ENCODE peak calls at places on chromosomes 1 and 21, in five cellular contexts. One of them, this sample, is unnamed.

GRCh38 chr1:27555700-27556424 is 48.1 kb downstream of the AHDC1 start:
- DNase-seq in GM23338: no peak
- DNase-seq in PC-3: no peak
- DNase-seq in fibroblast of the aortic adventitia: peak; percentile 68
- DNase-seq in WTC11: no peak
- DNase-seq in this sample: no peak

GRCh38 chr1:212699839-212700596 is at the start of gene BATF3:
- DNase-seq in GM23338: peak; percentile 44
- DNase-seq in WTC11: no peak
- DNase-seq in fibroblast of the aortic adventitia: no peak
- DNase-seq in PC-3: no peak
- DNase-seq in this sample: no peak

GRCh38 chr21:45794040-45794439 is 150.5 kb downstream of the PCBP3 start:
- DNase-seq in WTC11: no peak
- DNase-seq in fibroblast of the aortic adventitia: no peak
- DNase-seq in PC-3: no peak
- DNase-seq in GM23338: no peak
- DNase-seq in this sample: no peak

GRCh38 chr1:52403566-52404115 is 582 bp downstream of the ORC1 start:
- DNase-seq in WTC11: peak; percentile 51
- DNase-seq in fibroblast of the aortic adventitia: peak; percentile 77
- DNase-seq in GM23338: peak; percentile 87
- DNase-seq in PC-3: peak; percentile 82
- DNase-seq in this sample: peak; percentile 71

GRCh38 chr1:201845331-201846083 is 16.6 kb downstream of the IPO9 start:
- DNase-seq in GM23338: no peak
- DNase-seq in WTC11: no peak
- DNase-seq in PC-3: peak; percentile 18
- DNase-seq in fibroblast of the aortic adventitia: no peak
- DNase-seq in this sample: peak; percentile 70

GRCh38 chr1:230107941-230108340 is 40.9 kb downstream of the GALNT2 start:
- DNase-seq in GM23338: no peak
- DNase-seq in WTC11: no peak
- DNase-seq in PC-3: no peak
- DNase-seq in fibroblast of the aortic adventitia: no peak
- DNase-seq in this sample: no peak

GRCh38 chr1:113898243-113898814 is 6.3 kb downstream of the AP4B1 start:
- DNase-seq in PC-3: no peak
- DNase-seq in WTC11: no peak
- DNase-seq in fibroblast of the aortic adventitia: no peak
- DNase-seq in GM23338: no peak
- DNase-seq in this sample: no peak

GRCh38 chr1:233718057-233718456 is 104.2 kb downstream of the KCNK1 start:
- DNase-seq in GM23338: no peak
- DNase-seq in WTC11: no peak
- DNase-seq in fibroblast of the aortic adventitia: no peak
- DNase-seq in PC-3: no peak
- DNase-seq in this sample: no peak

GRCh38 chr1:209747580-209748262 is 8.1 kb upstream of the TRAF3IP3 start:
- DNase-seq in fibroblast of the aortic adventitia: peak; percentile 95
- DNase-seq in WTC11: peak; percentile 99
- DNase-seq in PC-3: peak; percentile 99
- DNase-seq in GM23338: peak; percentile 98
- DNase-seq in this sample: peak; percentile 91

GRCh38 chr1:112673589-112674439 is 645 bp upstream of the MOV10 start:
- DNase-seq in GM23338: peak; percentile 56
- DNase-seq in fibroblast of the aortic adventitia: peak; percentile 83
- DNase-seq in PC-3: peak; percentile 66
- DNase-seq in WTC11: no peak
- DNase-seq in this sample: peak; percentile 60

GRCh38 chr1:234398849-234399381 is 25.7 kb downstream of the COA6 start:
- DNase-seq in PC-3: peak; percentile 24
- DNase-seq in GM23338: no peak
- DNase-seq in fibroblast of the aortic adventitia: peak; percentile 55
- DNase-seq in WTC11: no peak
- DNase-seq in this sample: peak; percentile 16

GRCh38 chr1:74324684-74325448 is 89.7 kb downstream of the TNNI3K start:
- DNase-seq in fibroblast of the aortic adventitia: no peak
- DNase-seq in PC-3: no peak
- DNase-seq in WTC11: no peak
- DNase-seq in GM23338: peak; percentile 5
- DNase-seq in this sample: no peak

GRCh38 chr1:212938846-212939245 is 11.5 kb upstream of the VASH2 start:
- DNase-seq in fibroblast of the aortic adventitia: no peak
- DNase-seq in WTC11: no peak
- DNase-seq in PC-3: no peak
- DNase-seq in GM23338: no peak
- DNase-seq in this sample: no peak

GRCh38 chr1:226239421-226239820 is 16.0 kb downstream of the MIXL1 start:
- DNase-seq in fibroblast of the aortic adventitia: no peak
- DNase-seq in PC-3: no peak
- DNase-seq in WTC11: no peak
- DNase-seq in GM23338: no peak
- DNase-seq in this sample: no peak

GRCh38 chr1:46618746-46619415 is 2.3 kb upstream of the MOB3C start:
- DNase-seq in WTC11: no peak
- DNase-seq in GM23338: no peak
- DNase-seq in PC-3: no peak
- DNase-seq in fibroblast of the aortic adventitia: no peak
- DNase-seq in this sample: no peak

GRCh38 chr1:46623733-46624695 is 7.4 kb upstream of the MOB3C start:
- DNase-seq in GM23338: no peak
- DNase-seq in fibroblast of the aortic adventitia: peak; percentile 75
- DNase-seq in WTC11: no peak
- DNase-seq in PC-3: no peak
- DNase-seq in this sample: no peak

GRCh38 chr1:46621930-46622329 is 5.3 kb upstream of the MOB3C start:
- DNase-seq in PC-3: peak; percentile 77
- DNase-seq in fibroblast of the aortic adventitia: no peak
- DNase-seq in GM23338: no peak
- DNase-seq in WTC11: no peak
- DNase-seq in this sample: peak; percentile 64

GRCh38 chr1:46619656-46620055 is 3.0 kb upstream of the MOB3C start:
- DNase-seq in fibroblast of the aortic adventitia: no peak
- DNase-seq in WTC11: no peak
- DNase-seq in GM23338: no peak
- DNase-seq in PC-3: no peak
- DNase-seq in this sample: no peak

GRCh38 chr1:46622341-46622740 is 5.7 kb upstream of the MOB3C start:
- DNase-seq in WTC11: peak; percentile 59
- DNase-seq in PC-3: peak; percentile 64
- DNase-seq in GM23338: peak; percentile 76
- DNase-seq in fibroblast of the aortic adventitia: peak; percentile 31
- DNase-seq in this sample: peak; percentile 75
- TF ChIP-seq CTCF in WTC11: peak; percentile 23
- TF ChIP-seq CTCF in PC-3: peak; percentile 72
- TF ChIP-seq CTCF in GM23338: peak; percentile 68
- TF ChIP-seq CTCF in fibroblast of the aortic adventitia: peak; percentile 34
- TF ChIP-seq CTCF in this sample: peak; percentile 79

DNA sequence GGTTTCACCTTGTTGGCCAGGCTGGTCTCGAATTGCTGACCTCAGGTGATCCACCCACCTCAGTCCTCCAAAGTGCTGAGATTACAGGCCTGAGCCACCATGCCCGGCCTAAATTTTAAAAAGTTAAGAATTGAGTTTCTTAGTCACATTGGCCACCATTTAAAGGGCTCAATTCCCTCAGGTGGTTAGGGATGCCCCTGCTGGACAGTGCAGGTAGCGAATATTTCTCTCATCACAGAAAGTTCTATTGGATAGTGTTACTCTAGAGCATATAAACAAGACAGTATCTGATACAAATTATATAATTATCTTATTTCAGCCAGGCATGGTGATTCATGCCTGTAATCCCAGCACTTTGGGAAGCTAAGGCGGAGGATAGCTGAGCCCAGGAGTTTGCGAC is 320.2 kb downstream of the ZP4 start:
- DNase-seq in PC-3: peak; percentile 11
- DNase-seq in WTC11: no peak
- DNase-seq in fibroblast of the aortic adventitia: no peak
- DNase-seq in GM23338: peak; percentile 48
- DNase-seq in this sample: no peak
- TF ChIP-seq CTCF in PC-3: peak; percentile 25
- TF ChIP-seq CTCF in WTC11: no peak
- TF ChIP-seq CTCF in fibroblast of the aortic adventitia: no peak
- TF ChIP-seq CTCF in GM23338: peak; percentile 54
- TF ChIP-seq CTCF in this sample: peak; percentile 24

DNA sequence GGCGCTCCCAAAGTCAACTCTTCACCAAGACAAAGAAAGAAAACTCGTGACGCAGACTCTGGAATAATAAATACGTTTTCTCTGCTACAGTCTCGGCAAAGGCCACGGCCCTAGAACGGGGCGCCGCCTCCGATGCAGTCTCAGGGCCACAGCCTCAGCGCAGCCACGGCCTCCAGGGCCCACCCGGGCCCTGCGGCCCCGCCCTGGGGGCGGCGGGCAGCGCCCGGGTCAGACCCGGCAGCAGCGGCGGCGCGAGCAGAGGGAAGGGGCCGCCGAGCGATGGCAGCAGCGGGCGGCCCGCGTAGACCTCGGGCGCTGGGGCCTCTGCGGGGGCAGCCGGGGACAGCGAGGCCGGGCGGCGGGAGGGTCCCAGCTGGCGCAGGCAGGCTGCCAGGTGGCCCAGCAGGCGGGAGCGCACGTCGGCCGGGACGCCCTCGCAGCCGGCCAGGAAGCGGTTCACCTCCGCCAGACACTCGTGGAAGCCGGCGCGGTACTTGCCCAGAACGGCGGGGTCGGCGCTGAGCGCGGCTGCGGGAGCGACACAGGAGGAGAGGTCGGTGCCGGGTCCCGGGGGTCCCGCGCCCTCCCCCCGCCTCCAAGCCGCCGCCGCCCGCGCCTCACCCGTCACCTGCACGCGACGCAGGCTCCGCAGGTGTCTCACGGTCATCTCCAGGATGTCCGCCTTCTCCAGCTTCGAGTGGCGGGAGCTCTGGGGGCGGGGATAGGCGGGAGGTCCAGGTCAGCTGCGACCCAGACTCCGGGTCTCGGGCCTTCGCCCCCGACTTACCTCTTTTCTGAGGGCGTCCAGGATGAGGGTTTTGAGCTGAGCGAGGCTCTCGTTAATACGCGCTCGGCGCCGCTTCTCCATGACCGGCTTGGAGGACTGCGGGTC is 746 bp downstream of the HES4 start:
- DNase-seq in GM23338: peak; percentile 53
- DNase-seq in WTC11: no peak
- DNase-seq in PC-3: peak; percentile 65
- DNase-seq in fibroblast of the aortic adventitia: peak; percentile 27
- DNase-seq in this sample: no peak
- TF ChIP-seq CTCF in GM23338: no peak
- TF ChIP-seq CTCF in WTC11: no peak
- TF ChIP-seq CTCF in PC-3: no peak
- TF ChIP-seq CTCF in fibroblast of the aortic adventitia: no peak
- TF ChIP-seq CTCF in this sample: no peak

DNA sequence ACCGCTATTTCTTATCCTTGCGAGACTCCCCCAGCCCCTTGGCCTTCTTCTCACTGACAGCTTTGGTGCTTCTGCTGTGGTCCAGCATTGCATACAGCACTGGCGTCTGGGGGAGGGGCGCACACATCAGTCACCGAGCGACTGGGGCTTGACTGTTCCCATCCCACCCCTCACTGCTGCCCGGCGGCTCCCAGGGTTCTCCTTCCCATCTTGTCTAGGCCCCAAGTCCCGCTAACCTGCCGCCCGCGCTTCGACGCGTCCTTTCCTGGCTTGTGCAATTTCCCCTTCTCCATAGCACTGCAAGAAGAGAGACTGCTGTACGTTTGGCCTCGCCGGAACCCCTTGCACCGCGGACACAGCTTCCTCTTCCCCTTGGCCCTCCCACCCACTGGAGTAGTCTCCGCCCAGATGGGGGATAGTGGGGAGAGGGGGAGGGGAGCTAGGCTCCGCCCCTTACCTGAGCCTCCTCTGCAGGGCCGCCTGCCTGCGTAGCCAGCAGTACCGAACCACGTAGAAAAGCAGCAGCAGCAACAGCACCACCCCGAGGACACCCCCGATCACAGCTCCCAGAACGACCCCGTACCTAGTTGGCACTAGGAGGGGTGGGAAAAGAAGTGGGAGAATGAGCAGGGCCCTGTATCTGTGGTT is 3.8 kb downstream of the MPZ start:
- DNase-seq in PC-3: no peak
- DNase-seq in fibroblast of the aortic adventitia: peak; percentile 41
- DNase-seq in GM23338: peak; percentile 97
- DNase-seq in WTC11: peak; percentile 98
- DNase-seq in this sample: no peak
- TF ChIP-seq CTCF in PC-3: no peak
- TF ChIP-seq CTCF in fibroblast of the aortic adventitia: peak; percentile 17
- TF ChIP-seq CTCF in GM23338: peak; percentile 71
- TF ChIP-seq CTCF in WTC11: no peak
- TF ChIP-seq CTCF in this sample: peak; percentile 12

GRCh38 chr1:20702416-20702815 is 15.4 kb downstream of the KIF17 start:
- DNase-seq in WTC11: no peak
- DNase-seq in PC-3: peak; percentile 33
- DNase-seq in fibroblast of the aortic adventitia: peak; percentile 34
- DNase-seq in GM23338: no peak
- DNase-seq in this sample: peak; percentile 20
- TF ChIP-seq CTCF in WTC11: no peak
- TF ChIP-seq CTCF in PC-3: peak; percentile 46
- TF ChIP-seq CTCF in fibroblast of the aortic adventitia: peak; percentile 60
- TF ChIP-seq CTCF in GM23338: no peak
- TF ChIP-seq CTCF in this sample: peak; percentile 69

GRCh38 chr21:33229776-33230517 is at the start of gene IFNAR2:
- DNase-seq in GM23338: peak; percentile 90
- DNase-seq in WTC11: peak; percentile 79
- DNase-seq in fibroblast of the aortic adventitia: peak; percentile 46
- DNase-seq in PC-3: peak; percentile 67
- DNase-seq in this sample: no peak

GRCh38 chr21:33232640-33233039 is 2.9 kb downstream of the IFNAR2 start:
- DNase-seq in PC-3: no peak
- DNase-seq in GM23338: no peak
- DNase-seq in WTC11: no peak
- DNase-seq in fibroblast of the aortic adventitia: no peak
- DNase-seq in this sample: no peak

GRCh38 chr21:33231526-33231925 is 1.8 kb downstream of the IFNAR2 start:
- DNase-seq in GM23338: no peak
- DNase-seq in fibroblast of the aortic adventitia: no peak
- DNase-seq in WTC11: no peak
- DNase-seq in PC-3: no peak
- DNase-seq in this sample: no peak

GRCh38 chr21:33229099-33229775 is 501 bp upstream of the IFNAR2 start:
- DNase-seq in GM23338: peak; percentile 15
- DNase-seq in PC-3: no peak
- DNase-seq in fibroblast of the aortic adventitia: no peak
- DNase-seq in WTC11: no peak
- DNase-seq in this sample: no peak

GRCh38 chr21:33230518-33231324 is 983 bp downstream of the IFNAR2 start:
- DNase-seq in fibroblast of the aortic adventitia: peak; percentile 62
- DNase-seq in PC-3: peak; percentile 63
- DNase-seq in WTC11: peak; percentile 78
- DNase-seq in GM23338: peak; percentile 86
- DNase-seq in this sample: peak; percentile 62
- TF ChIP-seq CTCF in fibroblast of the aortic adventitia: no peak
- TF ChIP-seq CTCF in PC-3: peak; percentile 21
- TF ChIP-seq CTCF in WTC11: no peak
- TF ChIP-seq CTCF in GM23338: peak; percentile 49
- TF ChIP-seq CTCF in this sample: peak; percentile 69

This sample was measured in HFFc6.